ENCODE peak calls at places on chromosomes 1 and 21, in seven cellular contexts. I, Y, C, E, B, K and T are unnamed samples.

GRCh38 chr1:39129514-39129913 is 75.0 kb upstream of the MACF1 start:
- DNase-seq in I (no peak), K (no peak), Y (no peak), B (peak), C (no peak), E (no peak), T (no peak)

GRCh38 chr1:43611950-43612349 is 38.0 kb upstream of the KDM4A start:
- DNase-seq in C (no peak), K (no peak), E (no peak), I (no peak), Y (no peak), B (no peak), T (no peak)

GRCh38 chr1:42003433-42003832 is 84.7 kb upstream of the HIVEP3 start:
- DNase-seq in K (no peak), I (no peak), Y (no peak), E (no peak), C (peak), B (no peak), T (no peak)

GRCh38 chr1:31414692-31415370 is 1.8 kb downstream of the SERINC2 start:
- DNase-seq in K (no peak), B (no peak), E (no peak), C (no peak), I (no peak), Y (no peak), T (no peak)

GRCh38 chr1:34500451-34500850 is 254.4 kb upstream of the GJB5 start:
- DNase-seq in B (peak), Y (peak), K (no peak), E (no peak), C (no peak), I (no peak), T (no peak)

GRCh38 chr1:95742591-95743089 is 508.6 kb downstream of the RWDD3 start:
- DNase-seq in I (no peak), K (no peak), C (peak), E (no peak), Y (peak), B (no peak), T (no peak)

GRCh38 chr1:205319081-205320018 is 2.2 kb downstream of the NUAK2 start:
- DNase-seq in K (no peak), B (no peak), Y (no peak), I (no peak), C (no peak), E (peak), T (no peak)

GRCh38 chr21:41593051-41593783 is 85.3 kb upstream of the TMPRSS2 start:
- DNase-seq in Y (no peak), E (no peak), B (no peak), K (no peak), I (no peak), C (no peak), T (no peak)

GRCh38 chr1:222167111-222167510 is 380.8 kb downstream of the HHIPL2 start:
- DNase-seq in B (peak), K (peak), C (peak), Y (peak), E (no peak), I (peak), T (peak)

GRCh38 chr1:113456967-113457366 is 66.7 kb downstream of the MAGI3 start:
- DNase-seq in K (no peak), I (no peak), C (peak), B (peak), E (peak), Y (no peak), T (no peak)

GRCh38 chr1:24954631-24955030 is 24.6 kb upstream of the RUNX3 start:
- DNase-seq in C (no peak), Y (no peak), B (no peak), K (no peak), E (no peak), I (no peak), T (no peak)

GRCh38 chr1:19204665-19205266 is 5.3 kb downstream of the UBR4 start:
- DNase-seq in B (no peak), Y (no peak), E (no peak), C (no peak), I (no peak), K (no peak), T (no peak)

GRCh38 chr21:46057111-46057709 is 40.7 kb upstream of the COL6A2 start:
- DNase-seq in B (no peak), C (no peak), E (no peak), I (no peak), K (no peak), Y (no peak), T (no peak)

GRCh38 chr1:109846148-109846547 is 64.5 kb upstream of the CSF1 start:
- DNase-seq in C (no peak), B (no peak), K (no peak), E (no peak), Y (no peak), I (no peak), T (peak)

GRCh38 chr1:204692852-204693356 is 7.4 kb upstream of the LRRN2 start:
- DNase-seq in E (no peak), Y (no peak), I (no peak), B (peak), K (no peak), C (peak), T (peak)

GRCh38 chr1:106924360-106924759 is 132.1 kb upstream of the PRMT6 start:
- DNase-seq in Y (peak), C (no peak), B (no peak), K (no peak), I (no peak), E (no peak), T (peak)

GRCh38 chr1:26597629-26598039 is 68.1 kb downstream of the RPS6KA1 start:
- DNase-seq in C (peak), E (peak), K (no peak), I (peak), B (peak), Y (no peak), T (no peak)

GRCh38 chr1:109721046-109721445 is 9.0 kb downstream of the GSTM5 start:
- DNase-seq in I (no peak), E (no peak), K (no peak), C (no peak), B (no peak), Y (no peak), T (no peak)

GRCh38 chr1:32933742-32934322 is 30.8 kb downstream of the RNF19B start:
- DNase-seq in Y (no peak), E (peak), C (no peak), I (peak), B (peak), K (no peak), T (no peak)

DNA sequence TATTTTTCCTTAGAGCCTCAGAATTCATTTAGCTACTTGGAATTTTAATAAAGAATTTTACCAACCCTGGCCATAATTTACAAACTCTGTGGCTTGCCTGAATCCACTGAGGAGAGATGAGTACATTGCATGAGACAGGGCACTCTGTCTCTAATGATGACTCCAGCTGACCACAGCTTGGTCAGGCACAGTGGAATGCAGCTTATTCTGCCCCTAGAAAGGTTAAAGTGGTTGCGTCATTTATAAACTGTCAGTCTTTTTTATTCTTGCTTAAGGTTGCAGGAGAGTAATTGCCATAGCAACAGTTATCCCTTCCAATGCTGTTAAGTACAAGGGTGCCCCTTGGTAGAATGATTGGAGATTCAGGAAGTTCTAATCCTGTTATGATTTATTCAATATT is 28.3 kb downstream of the PDE4B start:
- DNase-seq in C (no peak), K (no peak), B (no peak), I (no peak), Y (no peak), E (no peak), T (no peak)
- TF ChIP-seq YY1 in C (no peak), K (no peak), B (no peak), I (no peak), Y (no peak), E (no peak), T (no peak)

GRCh38 chr1:1862905-1863547 is 27.9 kb downstream of the GNB1 start:
- DNase-seq in Y (no peak), K (no peak), B (no peak), C (no peak), E (no peak), I (no peak), T (no peak)
- TF ChIP-seq YY1 in Y (no peak), K (no peak), B (no peak), C (no peak), E (no peak), I (no peak), T (no peak)

GRCh38 chr1:14915356-14916054 is 238.0 kb upstream of the TMEM51 start:
- DNase-seq in Y (no peak), C (peak), I (peak), E (peak), K (no peak), B (peak), T (no peak)
- TF ChIP-seq YY1 in Y (no peak), C (no peak), I (no peak), E (no peak), K (no peak), B (no peak), T (no peak)

GRCh38 chr1:79945391-79945790 is 938.9 kb upstream of the ADGRL4 start:
- DNase-seq in E (no peak), I (no peak), Y (no peak), K (no peak), C (no peak), B (no peak), T (no peak)
- TF ChIP-seq YY1 in E (no peak), I (no peak), Y (no peak), K (no peak), C (no peak), B (no peak), T (no peak)

DNA sequence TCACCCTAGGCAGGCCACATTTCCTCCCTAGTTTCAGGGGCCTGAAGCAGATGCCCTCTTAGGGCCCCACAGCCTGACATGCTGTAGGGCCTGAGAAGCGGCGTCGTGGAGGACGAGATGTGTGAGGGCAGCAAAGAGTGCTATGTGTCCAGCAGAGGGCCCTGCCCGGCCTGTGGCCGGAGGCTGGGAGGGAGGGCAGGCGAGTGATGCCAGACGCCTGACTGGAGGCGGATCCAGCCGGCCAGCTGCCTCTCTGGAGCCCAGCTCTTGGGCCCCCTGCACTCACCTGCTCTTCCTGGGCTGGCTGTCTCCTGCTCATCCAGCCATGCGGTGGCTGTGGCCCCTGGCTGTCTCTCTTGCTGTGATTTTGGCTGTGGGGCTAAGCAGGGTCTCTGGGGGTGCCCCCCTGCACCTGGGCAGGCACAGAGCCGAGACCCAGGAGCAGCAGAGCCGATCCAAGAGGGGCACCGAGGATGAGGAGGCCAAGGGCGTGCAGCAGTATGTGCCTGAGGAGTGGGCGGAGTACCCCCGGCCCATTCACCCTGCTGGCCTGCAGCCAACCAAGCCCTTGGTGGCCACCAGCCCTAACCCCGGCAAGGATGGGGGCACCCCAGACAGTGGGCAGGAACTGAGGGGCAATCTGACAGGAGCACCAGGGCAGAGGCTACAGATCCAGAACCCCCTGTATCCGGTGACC is at the start of gene GPR37L1:
- DNase-seq in E (peak), C (no peak), K (no peak), B (peak), Y (no peak), I (peak), T (peak)
- TF ChIP-seq YY1 in E (no peak), C (no peak), K (no peak), B (no peak), Y (no peak), I (no peak), T (no peak)